ENCODE peak calls at places on chromosomes 16 and 17, in ten cellular contexts. One of them, this sample, is unnamed.

GRCh38 chr16:4042581-4042980 is 73.7 kb downstream of the ADCY9 start:
- DNase-seq in transverse colon: no peak
- DNase-seq in ovary: peak; percentile 10
- DNase-seq in A549: no peak
- DNase-seq in heart left ventricle: no peak
- DNase-seq in thyroid gland: no peak
- DNase-seq in HepG2: no peak
- DNase-seq in uterus: no peak
- DNase-seq in stomach: no peak
- DNase-seq in body of pancreas: no peak
- DNase-seq in this sample: peak; percentile 62

GRCh38 chr17:413706-414440 is 61.3 kb upstream of the RPH3AL start:
- DNase-seq in ovary: no peak
- DNase-seq in body of pancreas: no peak
- DNase-seq in transverse colon: no peak
- DNase-seq in A549: no peak
- DNase-seq in HepG2: no peak
- DNase-seq in uterus: no peak
- DNase-seq in heart left ventricle: no peak
- DNase-seq in stomach: no peak
- DNase-seq in thyroid gland: no peak
- DNase-seq in this sample: no peak

GRCh38 chr16:88938933-88939813 is 37.8 kb downstream of the CBFA2T3 start:
- DNase-seq in uterus: no peak
- DNase-seq in transverse colon: no peak
- DNase-seq in HepG2: no peak
- DNase-seq in ovary: no peak
- DNase-seq in A549: no peak
- DNase-seq in body of pancreas: no peak
- DNase-seq in thyroid gland: no peak
- DNase-seq in stomach: no peak
- DNase-seq in heart left ventricle: peak; percentile 61
- DNase-seq in this sample: no peak

GRCh38 chr17:50848039-50848438 is 12.7 kb downstream of the WFIKKN2 start:
- DNase-seq in heart left ventricle: no peak
- DNase-seq in transverse colon: no peak
- DNase-seq in HepG2: no peak
- DNase-seq in body of pancreas: no peak
- DNase-seq in uterus: no peak
- DNase-seq in A549: no peak
- DNase-seq in stomach: no peak
- DNase-seq in ovary: no peak
- DNase-seq in thyroid gland: no peak
- DNase-seq in this sample: no peak

GRCh38 chr16:70767377-70768204 is 33.4 kb downstream of the VAC14 start:
- DNase-seq in stomach: no peak
- DNase-seq in uterus: no peak
- DNase-seq in body of pancreas: no peak
- DNase-seq in transverse colon: no peak
- DNase-seq in A549: no peak
- DNase-seq in thyroid gland: no peak
- DNase-seq in HepG2: no peak
- DNase-seq in ovary: no peak
- DNase-seq in heart left ventricle: no peak
- DNase-seq in this sample: no peak

GRCh38 chr17:61253293-61253801 is 146.3 kb upstream of the TBX2 start:
- DNase-seq in A549: no peak
- DNase-seq in uterus: peak; percentile 46
- DNase-seq in heart left ventricle: peak; percentile 60
- DNase-seq in stomach: no peak
- DNase-seq in body of pancreas: peak; percentile 30
- DNase-seq in thyroid gland: peak; percentile 30
- DNase-seq in ovary: no peak
- DNase-seq in HepG2: no peak
- DNase-seq in transverse colon: no peak
- DNase-seq in this sample: no peak

GRCh38 chr17:7632492-7632894 is 2.6 kb downstream of the SHBG start:
- DNase-seq in HepG2: no peak
- DNase-seq in heart left ventricle: no peak
- DNase-seq in body of pancreas: peak; percentile 34
- DNase-seq in transverse colon: peak; percentile 40
- DNase-seq in uterus: no peak
- DNase-seq in stomach: peak; percentile 31
- DNase-seq in ovary: no peak
- DNase-seq in A549: peak; percentile 71
- DNase-seq in thyroid gland: peak; percentile 27
- DNase-seq in this sample: no peak

GRCh38 chr17:65287040-65287439 is 149.9 kb downstream of the RGS9 start:
- DNase-seq in HepG2: no peak
- DNase-seq in thyroid gland: no peak
- DNase-seq in ovary: no peak
- DNase-seq in uterus: no peak
- DNase-seq in body of pancreas: no peak
- DNase-seq in A549: no peak
- DNase-seq in heart left ventricle: no peak
- DNase-seq in stomach: no peak
- DNase-seq in transverse colon: no peak
- DNase-seq in this sample: peak; percentile 34

GRCh38 chr17:41718287-41718645 is 6.1 kb downstream of the GAST start:
- DNase-seq in heart left ventricle: no peak
- DNase-seq in HepG2: no peak
- DNase-seq in transverse colon: no peak
- DNase-seq in thyroid gland: no peak
- DNase-seq in stomach: no peak
- DNase-seq in A549: no peak
- DNase-seq in ovary: no peak
- DNase-seq in body of pancreas: no peak
- DNase-seq in uterus: no peak
- DNase-seq in this sample: no peak

GRCh38 chr17:29613371-29613837 is 9.3 kb downstream of the CORO6 start:
- DNase-seq in thyroid gland: peak; percentile 96
- DNase-seq in body of pancreas: peak; percentile 88
- DNase-seq in uterus: peak; percentile 90
- DNase-seq in HepG2: peak; percentile 77
- DNase-seq in heart left ventricle: peak; percentile 95
- DNase-seq in stomach: peak; percentile 93
- DNase-seq in ovary: peak; percentile 97
- DNase-seq in A549: peak; percentile 93
- DNase-seq in transverse colon: peak; percentile 95
- DNase-seq in this sample: peak; percentile 91

DNA sequence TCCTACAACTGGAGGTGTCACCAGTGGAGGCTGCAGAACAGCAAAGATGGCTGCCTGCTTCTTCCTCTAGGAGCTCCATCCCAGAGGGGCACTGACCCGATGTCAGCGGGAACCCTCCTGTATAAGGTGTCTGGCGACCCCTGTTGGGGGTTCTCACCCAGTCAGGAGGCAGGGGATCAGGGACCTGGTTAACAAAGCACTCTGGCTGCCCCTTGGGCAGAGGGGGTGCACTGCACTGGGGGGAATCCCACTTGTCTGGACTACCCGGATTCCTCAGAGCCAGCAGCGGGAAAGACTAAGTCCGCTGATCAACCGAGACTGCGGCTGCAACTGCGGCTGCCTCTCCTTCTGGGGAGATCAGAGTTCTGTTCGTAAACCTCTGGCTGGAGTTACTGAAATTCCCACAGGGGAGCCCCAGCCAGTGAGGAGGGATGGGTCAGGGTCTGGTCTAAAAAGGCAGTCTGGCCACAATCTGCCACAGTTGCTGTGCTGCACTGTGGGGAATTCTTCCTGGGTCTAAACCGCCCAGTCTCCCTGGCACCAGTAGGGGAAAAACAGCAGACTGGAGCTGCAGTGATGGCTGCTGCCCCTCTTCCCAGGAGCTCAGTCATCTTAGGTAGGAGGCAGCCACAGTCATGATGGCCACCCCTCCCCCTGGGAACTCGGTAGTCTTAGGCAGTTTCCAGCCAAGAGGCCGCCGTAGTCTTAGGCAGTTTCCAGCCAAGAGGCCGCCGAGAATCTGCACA is 213.4 kb downstream of the CYB561 start:
- DNase-seq in A549: peak; percentile 4
- DNase-seq in stomach: no peak
- DNase-seq in uterus: no peak
- DNase-seq in transverse colon: no peak
- DNase-seq in heart left ventricle: no peak
- DNase-seq in ovary: no peak
- DNase-seq in HepG2: no peak
- DNase-seq in body of pancreas: no peak
- DNase-seq in thyroid gland: no peak
- DNase-seq in this sample: no peak
- TF ChIP-seq CTCF in A549: no peak
- TF ChIP-seq CTCF in stomach: no peak
- TF ChIP-seq CTCF in uterus: no peak
- TF ChIP-seq CTCF in transverse colon: no peak
- TF ChIP-seq CTCF in heart left ventricle: no peak
- TF ChIP-seq CTCF in ovary: no peak
- TF ChIP-seq CTCF in HepG2: peak; percentile 47
- TF ChIP-seq CTCF in body of pancreas: no peak
- TF ChIP-seq CTCF in thyroid gland: no peak
- TF ChIP-seq CTCF in this sample: no peak

GRCh38 chr17:18315498-18316360 is 636 bp downstream of the SMCR8 start:
- DNase-seq in ovary: peak; percentile 25
- DNase-seq in uterus: no peak
- DNase-seq in transverse colon: peak; percentile 23
- DNase-seq in thyroid gland: no peak
- DNase-seq in heart left ventricle: no peak
- DNase-seq in HepG2: no peak
- DNase-seq in body of pancreas: no peak
- DNase-seq in stomach: no peak
- DNase-seq in A549: no peak
- DNase-seq in this sample: no peak

GRCh38 chr17:18318771-18319450 is 3.8 kb downstream of the SMCR8 start:
- DNase-seq in stomach: no peak
- DNase-seq in A549: no peak
- DNase-seq in uterus: no peak
- DNase-seq in transverse colon: no peak
- DNase-seq in heart left ventricle: no peak
- DNase-seq in ovary: no peak
- DNase-seq in thyroid gland: no peak
- DNase-seq in body of pancreas: no peak
- DNase-seq in HepG2: no peak
- DNase-seq in this sample: no peak

GRCh38 chr17:18314731-18315497 is at the start of the genes SMCR8 and TOP3A:
- DNase-seq in body of pancreas: peak; percentile 96
- DNase-seq in stomach: peak; percentile 97
- DNase-seq in A549: peak; percentile 99
- DNase-seq in thyroid gland: peak; percentile 99
- DNase-seq in transverse colon: peak; percentile 98
- DNase-seq in heart left ventricle: peak; percentile 98
- DNase-seq in HepG2: peak; percentile 92
- DNase-seq in uterus: peak; percentile 98
- DNase-seq in ovary: peak; percentile 95
- DNase-seq in this sample: peak; percentile 100

GRCh38 chr17:18318122-18318521 is 3.0 kb downstream of the SMCR8 start:
- DNase-seq in thyroid gland: no peak
- DNase-seq in A549: no peak
- DNase-seq in heart left ventricle: no peak
- DNase-seq in transverse colon: no peak
- DNase-seq in ovary: no peak
- DNase-seq in stomach: no peak
- DNase-seq in body of pancreas: no peak
- DNase-seq in uterus: no peak
- DNase-seq in HepG2: no peak
- DNase-seq in this sample: no peak

DNA sequence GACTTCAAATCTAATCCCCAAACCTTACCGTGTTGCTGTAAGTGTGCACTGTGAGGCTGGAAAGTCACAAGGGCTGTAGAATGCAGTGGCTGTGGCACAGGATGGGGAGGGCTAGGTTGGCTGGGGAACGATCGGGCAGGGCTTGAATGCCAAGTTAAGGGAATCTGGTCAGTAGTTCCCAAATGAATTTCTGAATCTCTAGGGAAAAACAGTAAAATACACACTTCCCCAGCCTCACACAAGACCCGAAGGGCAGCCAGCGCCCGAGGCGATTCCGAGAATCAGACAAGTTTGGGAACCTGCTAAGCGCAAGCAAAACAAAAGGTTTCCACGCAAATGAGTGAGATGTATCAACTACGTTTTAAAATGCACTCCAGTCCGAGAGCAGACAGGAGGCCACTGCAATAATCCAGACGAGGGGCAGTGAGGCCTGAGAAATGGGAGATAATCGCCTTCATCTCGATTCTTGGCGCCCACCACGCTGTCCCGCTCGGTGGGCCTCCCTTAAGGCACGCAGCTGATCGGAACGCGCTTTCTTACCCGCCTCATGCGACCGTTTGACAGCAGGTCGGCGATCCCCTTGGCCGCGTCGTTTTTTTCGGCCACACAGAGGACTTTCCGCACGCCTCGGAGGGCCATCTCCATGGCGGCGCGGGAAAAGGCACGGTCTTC is 599 bp downstream of the TOP3A start:
- DNase-seq in A549: no peak
- DNase-seq in stomach: no peak
- DNase-seq in transverse colon: no peak
- DNase-seq in HepG2: no peak
- DNase-seq in thyroid gland: peak; percentile 16
- DNase-seq in ovary: no peak
- DNase-seq in uterus: no peak
- DNase-seq in body of pancreas: peak; percentile 23
- DNase-seq in heart left ventricle: no peak
- DNase-seq in this sample: no peak
- TF ChIP-seq POLR2A in A549: no peak
- TF ChIP-seq POLR2A in stomach: no peak
- TF ChIP-seq POLR2A in transverse colon: no peak
- TF ChIP-seq POLR2A in HepG2: no peak
- TF ChIP-seq POLR2A in thyroid gland: no peak
- TF ChIP-seq POLR2A in ovary: no peak
- TF ChIP-seq POLR2A in uterus: no peak
- TF ChIP-seq POLR2A in body of pancreas: no peak
- TF ChIP-seq POLR2A in heart left ventricle: no peak
- TF ChIP-seq POLR2A in this sample: no peak

DNA sequence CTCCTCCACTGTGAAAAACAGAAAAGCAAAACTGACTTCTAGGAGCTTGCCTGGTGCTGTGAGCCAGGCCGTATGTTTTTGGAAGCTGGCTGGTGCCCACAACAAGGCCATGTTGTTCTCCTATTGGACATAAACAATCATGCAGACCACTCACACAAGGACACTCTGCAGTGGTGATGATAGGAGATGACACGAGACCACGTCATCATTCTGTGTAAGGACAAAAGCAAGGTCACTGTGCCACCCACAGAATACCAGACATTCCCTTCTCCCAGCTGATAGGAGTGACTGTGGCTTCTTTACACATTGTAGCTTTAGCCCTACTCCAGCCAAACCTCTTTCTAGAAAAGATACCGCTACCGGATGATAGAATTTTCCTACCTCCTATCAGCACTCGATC is 47.7 kb upstream of the LCMT1 start:
- DNase-seq in HepG2: peak; percentile 76
- DNase-seq in thyroid gland: no peak
- DNase-seq in heart left ventricle: peak; percentile 32
- DNase-seq in A549: no peak
- DNase-seq in stomach: no peak
- DNase-seq in uterus: no peak
- DNase-seq in body of pancreas: no peak
- DNase-seq in ovary: no peak
- DNase-seq in transverse colon: no peak
- DNase-seq in this sample: no peak
- H3K4me3 ChIP-seq in HepG2: no peak overlapping the region
- H3K4me3 ChIP-seq in thyroid gland: no peak overlapping the region
- H3K4me3 ChIP-seq in heart left ventricle: no peak overlapping the region
- H3K4me3 ChIP-seq in A549: no peak overlapping the region
- H3K4me3 ChIP-seq in stomach: no peak overlapping the region
- H3K4me3 ChIP-seq in uterus: no peak overlapping the region
- H3K4me3 ChIP-seq in body of pancreas: no peak overlapping the region
- H3K4me3 ChIP-seq in ovary: no peak overlapping the region
- H3K4me3 ChIP-seq in transverse colon: no peak overlapping the region
- H3K4me3 ChIP-seq in this sample: no peak overlapping the region

GRCh38 chr17:4407851-4408250 is 25.9 kb upstream of the SPNS3 start:
- DNase-seq in thyroid gland: no peak
- DNase-seq in HepG2: peak; percentile 18
- DNase-seq in ovary: no peak
- DNase-seq in heart left ventricle: no peak
- DNase-seq in body of pancreas: peak; percentile 76
- DNase-seq in A549: no peak
- DNase-seq in stomach: peak; percentile 58
- DNase-seq in uterus: no peak
- DNase-seq in transverse colon: no peak
- DNase-seq in this sample: no peak
- TF ChIP-seq CTCF in thyroid gland: no peak
- TF ChIP-seq CTCF in HepG2: no peak
- TF ChIP-seq CTCF in ovary: no peak
- TF ChIP-seq CTCF in heart left ventricle: no peak
- TF ChIP-seq CTCF in body of pancreas: no peak
- TF ChIP-seq CTCF in A549: no peak
- TF ChIP-seq CTCF in stomach: no peak
- TF ChIP-seq CTCF in uterus: no peak
- TF ChIP-seq CTCF in transverse colon: no peak
- TF ChIP-seq CTCF in this sample: no peak